ENCODE peak calls at places on chromosomes 12 and 14, in four cellular contexts. Q is A549, R is IMR-90, W is K562. I is an unnamed sample.

GRCh38 chr12:51773145-51773869 is 75.2 kb downstream of the FIGNL2 start:
- DNase-seq in W (no peak), Q (peak; percentile 50), R (peak; percentile 77), I (no peak)

GRCh38 chr14:24251880-24252288 is 9.5 kb upstream of the TINF2 start:
- DNase-seq in W (no peak), R (peak; percentile 67), Q (no peak), I (no peak)

GRCh38 chr12:93824514-93825500 is 147.6 kb downstream of the CRADD start:
- DNase-seq in Q (no peak), R (peak; percentile 43), W (no peak), I (no peak)

GRCh38 chr12:96204381-96204780 is 10.2 kb downstream of the ELK3 start:
- DNase-seq in Q (no peak), R (no peak), W (no peak), I (no peak)

GRCh38 chr12:53502331-53502730 is 1.2 kb downstream of the TARBP2 start:
- DNase-seq in R (no peak), W (no peak), Q (no peak), I (no peak)

GRCh38 chr12:104651812-104652211 is 195.1 kb downstream of the CHST11 start:
- DNase-seq in R (no peak), W (no peak), Q (no peak), I (no peak)

GRCh38 chr12:118164798-118165486 is 29.0 kb downstream of the PEBP1 start:
- DNase-seq in Q (peak; percentile 48), W (no peak), R (peak; percentile 33), I (no peak)

GRCh38 chr14:87160964-87161363 is 832.0 kb downstream of the GALC start:
- DNase-seq in R (no peak), Q (no peak), W (no peak), I (no peak)

GRCh38 chr14:53501361-53502320 is 348.5 kb upstream of the DDHD1 start:
- DNase-seq in R (peak; percentile 93), W (no peak), Q (no peak), I (no peak)

DNA sequence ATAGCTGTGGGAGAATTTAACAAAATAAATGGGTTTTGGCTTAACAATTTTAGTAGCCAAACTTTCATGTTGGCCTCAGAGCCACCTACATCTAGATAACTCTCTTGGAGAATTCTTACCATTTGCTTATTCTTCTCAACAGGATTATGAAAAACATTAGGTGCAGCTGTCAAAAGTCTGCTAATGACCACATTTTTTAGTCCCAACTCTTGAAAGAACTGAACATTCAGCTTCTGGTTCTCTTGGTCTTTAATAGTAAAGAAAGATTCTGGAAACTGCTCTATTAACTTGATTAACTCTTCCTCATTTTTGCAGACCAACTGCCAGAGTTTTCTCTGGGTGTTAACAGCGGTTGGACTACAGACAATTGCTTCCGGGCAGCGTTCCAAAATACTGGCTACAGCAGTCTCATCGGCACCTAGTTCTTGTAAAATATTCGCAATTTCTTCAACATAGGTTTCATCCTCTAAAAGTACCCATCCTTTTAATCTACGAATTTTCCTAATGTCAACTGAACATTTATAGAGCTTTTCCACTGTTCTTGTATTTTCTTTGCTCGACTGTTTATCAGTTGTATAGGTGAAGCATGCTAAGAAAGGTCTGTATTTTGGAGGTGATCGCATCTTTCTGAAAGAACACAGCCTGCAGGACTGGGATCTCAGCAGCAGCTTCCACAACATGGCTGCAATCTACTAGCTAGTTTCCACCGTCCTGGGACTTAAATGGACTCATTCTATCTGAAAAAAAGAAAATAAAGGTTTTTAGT is 8.7 kb downstream of the MTERF2 start:
- DNase-seq in R (no peak), Q (no peak), W (no peak), I (no peak)
- TF ChIP-seq ELK1 in R (no peak), Q (no peak), W (no peak), I (no peak)

DNA sequence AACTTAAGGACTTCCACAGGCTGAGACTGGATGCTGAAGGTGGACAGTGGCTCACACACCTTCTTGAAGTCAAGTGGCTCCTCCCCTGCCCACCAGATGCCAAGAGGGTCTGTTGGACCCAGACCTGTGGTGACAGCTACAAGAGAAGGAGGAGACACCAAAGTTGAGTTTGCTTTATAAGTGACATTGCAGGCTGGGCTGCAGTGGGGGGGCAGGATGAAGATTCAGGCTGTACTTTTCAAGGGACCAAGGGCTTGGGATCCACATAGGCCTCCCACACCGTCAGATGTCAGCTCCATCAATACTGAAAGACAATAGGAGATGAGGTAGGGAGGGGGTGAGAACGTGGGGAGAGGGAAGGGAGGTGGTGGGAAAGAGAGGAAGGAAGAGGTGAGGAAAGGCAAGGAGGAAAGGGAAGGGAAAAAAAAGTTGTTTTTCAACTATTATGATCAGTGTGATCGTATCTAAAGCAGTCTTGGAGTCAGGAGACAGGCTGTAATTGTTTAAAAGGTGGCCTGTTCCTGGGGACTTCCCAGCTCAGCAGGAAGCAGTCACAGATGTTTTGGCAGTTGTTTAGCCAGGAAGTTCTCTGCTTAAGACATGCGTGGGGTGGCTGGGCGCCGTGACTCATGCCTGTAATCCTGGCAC is 84.1 kb upstream of the RESF1 start:
- DNase-seq in Q (peak; percentile 76), R (peak; percentile 83), W (no peak), I (no peak)
- TF ChIP-seq ELK1 in Q (no peak), R (no peak), W (no peak), I (no peak)

GRCh38 chr12:109943811-109944210 is 43.7 kb downstream of the TCHP start:
- DNase-seq in W (no peak), R (peak; percentile 33), Q (no peak), I (no peak)
- TF ChIP-seq ELK1 in W (no peak), R (no peak), Q (no peak), I (no peak)

GRCh38 chr12:116964004-116964739 is 53.4 kb downstream of the FBXW8 start:
- DNase-seq in W (no peak), Q (no peak), R (peak; percentile 7), I (no peak)
- TF ChIP-seq ELK1 in W (no peak), Q (no peak), R (no peak), I (no peak)

GRCh38 chr12:6363010-6363329 is 12.4 kb downstream of the SCNN1A start:
- DNase-seq in R (no peak), Q (no peak), W (no peak), I (no peak)

GRCh38 chr12:6361834-6362233 is 13.5 kb downstream of the SCNN1A start:
- DNase-seq in R (no peak), Q (peak; percentile 93), W (no peak), I (no peak)

GRCh38 chr12:6363330-6364036 is 11.9 kb downstream of the SCNN1A start:
- DNase-seq in Q (peak; percentile 90), W (peak; percentile 95), R (peak; percentile 28), I (no peak)

GRCh38 chr12:6362383-6362782 is 13.0 kb downstream of the SCNN1A start:
- DNase-seq in R (no peak), Q (peak; percentile 69), W (no peak), I (no peak)

GRCh38 chr12:6364037-6364360 is 11.4 kb downstream of the SCNN1A start:
- DNase-seq in W (no peak), R (no peak), Q (no peak), I (no peak)
- TF ChIP-seq ELK1 in W (no peak), R (no peak), Q (no peak), I (no peak)

I was measured in GM12878.